ENCODE peak calls at places on chromosomes 5 and 9, in nine cellular contexts. Y is activated effector memory CD4-positive, alpha-beta T cell treated with anti-CD3 and anti-CD28 coated beads, Interleukin-2, amount 50 U/mL, for 16 hours; N is GM23248; R is activated T-cell treated with anti-CD3 and anti-CD28 coated beads for 4 hours; I is T-helper 17 cell; F is caudate nucleus; M is dorsolateral prefrontal cortex; O is tibial nerve; S is T-helper 2 cell. W is an unnamed sample.
A peak's percentile ranks its signal among the peaks of the same experiment; 100 is the strongest.

GRCh38 chr9:132560604-132561304 is 21.7 kb upstream of the BARHL1 start:
- DNase-seq in Y (no peak), F (no peak), O (no peak), R (no peak), I (no peak), M (no peak), N (no peak), S (no peak), W (no peak)

GRCh38 chr5:89293849-89294248 is 410.9 kb upstream of the MEF2C start:
- DNase-seq in O (peak; percentile 8), M (no peak), N (peak; percentile 64), R (no peak), I (no peak), F (no peak), Y (no peak), S (no peak), W (no peak)

GRCh38 chr5:181119105-181119504 is 11.9 kb downstream of the OR2V1 start:
- DNase-seq in N (no peak), Y (no peak), I (no peak), O (no peak), F (no peak), S (no peak), R (no peak), M (no peak), W (no peak)

GRCh38 chr9:78210841-78211301 is 25.0 kb upstream of the CEP78 start:
- DNase-seq in F (no peak), S (no peak), R (no peak), O (no peak), M (no peak), N (no peak), I (no peak), Y (no peak), W (no peak)

GRCh38 chr5:41095324-41096101 is 24.4 kb upstream of the MROH2B start:
- DNase-seq in Y (no peak), F (no peak), O (no peak), N (no peak), R (no peak), M (no peak), I (no peak), S (no peak), W (no peak)

GRCh38 chr9:133707065-133707760 is 30.9 kb downstream of the SARDH start:
- DNase-seq in O (peak; percentile 40), Y (no peak), R (no peak), M (no peak), I (peak; percentile 5), N (peak; percentile 55), S (no peak), F (peak; percentile 32), W (no peak)

GRCh38 chr5:120683580-120683979 is 219.5 kb downstream of the PRR16 start:
- DNase-seq in S (no peak), O (no peak), R (no peak), I (no peak), N (peak; percentile 11), M (no peak), Y (no peak), F (no peak), W (no peak)

GRCh38 chr5:109688647-109688998 is 1.1 kb upstream of the MAN2A1 start:
- DNase-seq in Y (no peak), R (no peak), S (peak; percentile 5), O (peak; percentile 20), I (no peak), M (no peak), F (no peak), N (peak; percentile 65), W (no peak)

GRCh38 chr9:69076550-69076949 is 41.0 kb downstream of the FXN start:
- DNase-seq in O (no peak), F (no peak), S (no peak), M (no peak), N (no peak), I (no peak), R (no peak), Y (no peak), W (no peak)

GRCh38 chr5:118249386-118249785 is 739.0 kb downstream of the DTWD2 start:
- DNase-seq in M (no peak), Y (no peak), R (no peak), S (no peak), N (no peak), F (no peak), O (no peak), I (no peak), W (no peak)

W was measured in brain pericyte.